ENCODE peak calls at places on chromosomes 6 and 20, in seven cellular contexts. D, U, I, G, F, R and K are unnamed samples.

GRCh38 chr6:7542878-7543394 is 1.5 kb downstream of the DSP start:
- DNase-seq in D (peak; percentile 86), G (peak; percentile 26), R (peak; percentile 66), U (no peak), I (peak; percentile 74), F (peak; percentile 26), K (no peak)

GRCh38 chr6:136711644-136712043 is 80.6 kb downstream of the MAP3K5 start:
- DNase-seq in U (no peak), I (no peak), R (no peak), D (no peak), F (no peak), G (no peak), K (no peak)

GRCh38 chr6:89290401-89291155 is 24.5 kb downstream of the GABRR2 start:
- DNase-seq in F (no peak), I (no peak), D (no peak), G (no peak), R (no peak), U (no peak), K (no peak)

GRCh38 chr6:128208851-128209580 is 308.2 kb upstream of the THEMIS start:
- DNase-seq in F (no peak), D (peak; percentile 70), R (no peak), G (peak; percentile 53), U (no peak), I (no peak), K (no peak)

GRCh38 chr6:107360476-107360875 is 98.9 kb downstream of the PDSS2 start:
- DNase-seq in R (no peak), U (no peak), D (no peak), F (no peak), I (no peak), G (peak; percentile 61), K (no peak)

GRCh38 chr6:169190144-169190584 is 63.5 kb downstream of the THBS2 start:
- DNase-seq in U (no peak), D (peak; percentile 99), G (peak; percentile 99), I (no peak), R (peak; percentile 61), F (no peak), K (no peak)

GRCh38 chr6:18260448-18261106 is 3.8 kb downstream of the DEK start:
- DNase-seq in R (no peak), D (peak; percentile 73), I (no peak), G (peak; percentile 28), F (peak; percentile 31), U (no peak), K (peak; percentile 28)

GRCh38 chr20:57473246-57474042 is 51.5 kb downstream of the CTCFL start:
- DNase-seq in I (peak; percentile 30), R (no peak), U (no peak), F (peak; percentile 77), G (peak; percentile 34), D (no peak), K (peak; percentile 57)

GRCh38 chr6:17115251-17116089 is 13.6 kb downstream of the STMND1 start:
- DNase-seq in F (no peak), G (peak; percentile 92), D (peak; percentile 94), U (no peak), I (no peak), R (no peak), K (no peak)

GRCh38 chr20:2133318-2134183 is 31.9 kb downstream of the STK35 start:
- DNase-seq in I (no peak), R (no peak), U (no peak), D (peak; percentile 91), G (peak; percentile 71), F (no peak), K (no peak)

GRCh38 chr6:100466410-100467143 is 1.9 kb upstream of the SIM1 start:
- DNase-seq in R (no peak), D (peak; percentile 90), U (no peak), F (no peak), G (no peak), I (no peak), K (no peak)

GRCh38 chr20:46787986-46788762 is 78.7 kb downstream of the SLC2A10 start:
- DNase-seq in U (no peak), I (no peak), D (no peak), F (no peak), R (no peak), G (no peak), K (no peak)

GRCh38 chr6:37809144-37809543 is 10.4 kb upstream of the ZFAND3 start:
- DNase-seq in U (no peak), F (no peak), D (no peak), R (peak; percentile 38), I (no peak), G (peak; percentile 71), K (no peak)

GRCh38 chr20:51129201-51129671 is 106.3 kb upstream of the KCNG1 start:
- DNase-seq in F (no peak), D (no peak), G (no peak), I (no peak), R (no peak), U (no peak), K (no peak)

GRCh38 chr6:31304683-31305082 is 32.8 kb upstream of the HLA-C start:
- DNase-seq in D (no peak), F (no peak), R (no peak), I (no peak), U (no peak), G (no peak), K (no peak)

GRCh38 chr20:59697082-59697481 is 92.7 kb downstream of the PHACTR3 start:
- DNase-seq in D (no peak), I (no peak), F (no peak), R (no peak), U (no peak), G (no peak), K (no peak)

GRCh38 chr6:142867355-142867801 is 77.6 kb downstream of the HIVEP2 start:
- DNase-seq in R (no peak), G (peak; percentile 48), D (no peak), I (no peak), F (no peak), U (no peak), K (no peak)

GRCh38 chr20:19486448-19486847 is 271.6 kb upstream of the RIN2 start:
- DNase-seq in U (no peak), I (no peak), G (no peak), D (no peak), R (no peak), F (no peak), K (no peak)

GRCh38 chr20:57717797-57718196 is 8.0 kb upstream of the PMEPA1 start:
- DNase-seq in F (no peak), R (no peak), D (peak; percentile 74), I (no peak), U (no peak), G (no peak), K (no peak)